ENCODE peak calls at places on chromosomes 16 and 17, in seven cellular contexts. R is dorsolateral prefrontal cortex, J is breast epithelium, E is choroid plexus epithelial cell, K is retinal pigment epithelial cell, H is OCI-LY7, W is fibroblast of pulmonary artery. U is an unnamed sample.

GRCh38 chr16:65422934-65423333 is 301.1 kb upstream of the CDH11 start:
- DNase-seq in R (no peak), J (no peak), E (no peak), K (no peak), H (no peak), W (no peak), U (no peak)

GRCh38 chr16:85395207-85395912 is 217.8 kb upstream of the GSE1 start:
- DNase-seq in R (peak; percentile 38), J (peak; percentile 71), E (peak; percentile 93), K (peak; percentile 85), H (no peak), W (peak; percentile 99), U (peak; percentile 96)

GRCh38 chr16:49947907-49948678 is 76.9 kb upstream of the CNEP1R1 start:
- DNase-seq in R (no peak), J (no peak), E (no peak), K (no peak), H (no peak), W (no peak), U (no peak)

GRCh38 chr17:42804918-42805367 is 6.3 kb downstream of the CNTD1 start:
- DNase-seq in R (no peak), J (no peak), E (no peak), K (no peak), H (no peak), W (no peak), U (no peak)

GRCh38 chr16:86955136-86955890 is 361.9 kb downstream of the C16orf95 start:
- DNase-seq in R (no peak), J (no peak), E (no peak), K (no peak), H (no peak), W (no peak), U (peak; percentile 38)

GRCh38 chr16:79534143-79534542 is 66.4 kb downstream of the MAF start:
- DNase-seq in R (no peak), J (no peak), E (no peak), K (no peak), H (no peak), W (no peak), U (no peak)

GRCh38 chr17:36947922-36948716 is 635 bp upstream of the AATF start:
- DNase-seq in R (no peak), J (no peak), E (no peak), K (no peak), H (peak; percentile 14), W (no peak), U (no peak)

GRCh38 chr17:7446669-7447068 is 1.8 kb downstream of the CHRNB1 start:
- DNase-seq in R (no peak), J (no peak), E (no peak), K (no peak), H (no peak), W (no peak), U (no peak)

GRCh38 chr17:73349138-73349537 is 37.3 kb upstream of the CDC42EP4 start:
- DNase-seq in R (peak; percentile 63), J (peak; percentile 74), E (peak; percentile 34), K (no peak), H (no peak), W (peak; percentile 33), U (no peak)

GRCh38 chr16:4517812-4518211 is 20.8 kb downstream of the CDIP1 start:
- DNase-seq in R (peak; percentile 73), J (no peak), E (peak; percentile 65), K (no peak), H (peak; percentile 49), W (peak; percentile 52), U (peak; percentile 36)

GRCh38 chr17:58127846-58128245 is 20.3 kb upstream of the OR4D1 start:
- DNase-seq in R (no peak), J (no peak), E (no peak), K (no peak), H (no peak), W (no peak), U (no peak)

GRCh38 chr16:48393843-48394703 is 8.9 kb upstream of the SIAH1 start:
- DNase-seq in R (peak; percentile 82), J (peak; percentile 45), E (peak; percentile 82), K (no peak), H (no peak), W (peak; percentile 51), U (no peak)

GRCh38 chr17:55451758-55452468 is 30.3 kb upstream of the MMD start:
- DNase-seq in R (no peak), J (no peak), E (no peak), K (no peak), H (no peak), W (peak; percentile 60), U (no peak)

GRCh38 chr16:50834701-50835100 is 92.8 kb downstream of the CYLD start:
- DNase-seq in R (no peak), J (no peak), E (no peak), K (no peak), H (no peak), W (no peak), U (no peak)

GRCh38 chr17:44672479-44673093 is 16.3 kb downstream of the MEIOC start:
- DNase-seq in R (no peak), J (no peak), E (peak; percentile 58), K (no peak), H (peak; percentile 42), W (peak; percentile 52), U (no peak)

GRCh38 chr17:64081802-64082799 is 47.8 kb downstream of the ERN1 start:
- DNase-seq in R (no peak), J (no peak), E (peak; percentile 86), K (no peak), H (peak; percentile 78), W (peak; percentile 81), U (no peak)

GRCh38 chr17:34254651-34255380 is at the start of gene CCL2:
- DNase-seq in R (peak; percentile 62), J (peak; percentile 65), E (peak; percentile 71), K (peak; percentile 48), H (no peak), W (peak; percentile 94), U (peak; percentile 82)

GRCh38 chr16:28064150-28064549 is 636 bp upstream of the GSG1L start:
- DNase-seq in R (no peak), J (no peak), E (no peak), K (no peak), H (no peak), W (no peak), U (peak; percentile 40)
- H3K4me3 ChIP-seq in R (peak overlapping the region; percentile 15), J (no peak overlapping the region), E (no peak overlapping the region), K (no peak overlapping the region), H (no peak overlapping the region), W (no peak overlapping the region), U (no peak overlapping the region)

GRCh38 chr17:80096531-80097306 is 4.7 kb upstream of the GAA start:
- DNase-seq in R (no peak), J (no peak), E (no peak), K (no peak), H (no peak), W (no peak), U (no peak)
- H3K4me3 ChIP-seq in R (no peak overlapping the region), J (no peak overlapping the region), E (no peak overlapping the region), K (no peak overlapping the region), H (no peak overlapping the region), W (no peak overlapping the region), U (no peak overlapping the region)

DNA sequence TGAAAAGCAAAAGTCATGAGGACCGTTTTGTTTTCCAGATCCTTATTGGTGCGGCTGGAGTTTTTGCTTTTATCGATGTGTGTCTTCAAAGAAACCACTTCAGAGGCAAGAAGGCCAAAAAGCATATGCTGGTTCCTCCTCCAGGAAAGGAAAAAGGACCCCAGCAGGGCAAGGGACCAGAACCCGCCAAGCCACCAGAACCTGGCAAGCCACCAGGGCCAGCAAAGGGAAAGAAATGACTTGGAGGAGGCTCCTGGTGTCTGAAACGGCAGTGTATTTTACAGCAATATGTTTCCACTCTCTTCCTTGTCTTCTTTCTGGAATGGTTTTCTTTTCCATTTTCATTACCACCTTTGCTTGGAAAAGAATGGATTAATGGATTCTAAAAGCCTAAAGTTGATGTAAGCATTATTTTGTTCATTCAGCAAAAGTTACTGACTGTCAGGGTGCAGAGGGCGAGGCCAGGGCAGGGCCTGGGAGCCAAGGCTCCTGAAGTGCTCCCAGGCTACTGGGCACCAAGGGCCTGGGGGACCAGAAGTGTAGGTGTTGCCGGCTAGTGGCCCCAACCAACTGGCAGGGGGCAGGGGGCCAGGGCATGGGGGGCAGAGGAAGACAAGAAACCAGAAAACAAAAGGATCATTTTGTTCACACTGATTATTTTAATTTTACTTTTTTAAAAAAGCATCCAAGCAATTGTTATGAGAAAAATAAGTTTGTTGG is 8.8 kb downstream of the CMTM2 start:
- DNase-seq in R (no peak), J (no peak), E (no peak), K (no peak), H (no peak), W (no peak), U (no peak)
- H3K4me3 ChIP-seq in R (no peak overlapping the region), J (no peak overlapping the region), E (no peak overlapping the region), K (no peak overlapping the region), H (no peak overlapping the region), W (no peak overlapping the region), U (no peak overlapping the region)

DNA sequence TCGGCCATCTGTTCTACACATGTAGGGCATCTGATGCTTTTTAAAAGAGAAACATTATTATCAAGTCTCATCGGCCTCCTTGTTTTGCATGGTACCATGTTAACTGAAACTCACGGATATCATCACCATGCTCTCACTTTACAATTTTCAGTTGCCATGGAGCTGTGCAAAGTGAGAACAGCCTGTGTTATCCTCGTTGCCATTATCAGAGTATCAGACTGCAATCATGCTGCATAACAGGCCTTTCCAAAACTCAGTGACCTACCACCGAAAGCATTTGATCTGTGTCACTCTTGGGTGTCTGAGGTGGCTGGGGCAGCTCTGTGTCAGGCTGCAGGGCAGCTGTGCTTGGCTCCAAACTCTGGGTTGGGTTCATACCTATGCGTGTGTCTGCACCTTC is 110.2 kb downstream of the C17orf67 start:
- DNase-seq in R (no peak), J (no peak), E (no peak), K (no peak), H (no peak), W (no peak), U (no peak)
- H3K4me3 ChIP-seq in R (no peak overlapping the region), J (no peak overlapping the region), E (no peak overlapping the region), K (no peak overlapping the region), H (no peak overlapping the region), W (no peak overlapping the region), U (no peak overlapping the region)

GRCh38 chr17:80264793-80265075 is 4.1 kb downstream of the RNF213 start:
- DNase-seq in R (no peak), J (no peak), E (no peak), K (no peak), H (no peak), W (no peak), U (no peak)
- H3K4me3 ChIP-seq in R (no peak overlapping the region), J (peak overlapping the region; percentile 62), E (peak overlapping the region; percentile 13), K (no peak overlapping the region), H (no peak overlapping the region), W (no peak overlapping the region), U (no peak overlapping the region)

GRCh38 chr16:29820271-29820701 is at the start of gene MVP:
- DNase-seq in R (peak; percentile 66), J (no peak), E (peak; percentile 74), K (no peak), H (peak; percentile 72), W (peak; percentile 63), U (peak; percentile 84)

GRCh38 chr16:29820730-29821662 is 734 bp downstream of the MVP start:
- DNase-seq in R (no peak), J (no peak), E (peak; percentile 26), K (no peak), H (no peak), W (peak; percentile 23), U (peak; percentile 75)

GRCh38 chr16:29821663-29822115 is 1.4 kb downstream of the MVP start:
- DNase-seq in R (no peak), J (no peak), E (peak; percentile 86), K (peak; percentile 76), H (no peak), W (peak; percentile 75), U (peak; percentile 66)

GRCh38 chr16:29818082-29818481 is 2.1 kb downstream of the PAGR1 start:
- DNase-seq in R (no peak), J (no peak), E (peak; percentile 19), K (no peak), H (no peak), W (no peak), U (no peak)

GRCh38 chr16:29819506-29819905 is 756 bp upstream of the MVP start:
- DNase-seq in R (no peak), J (no peak), E (peak; percentile 23), K (no peak), H (no peak), W (no peak), U (peak; percentile 46)
- H3K4me3 ChIP-seq in R (peak overlapping the region; percentile 64), J (peak overlapping the region; percentile 73), E (peak overlapping the region; percentile 72), K (no peak overlapping the region), H (peak overlapping the region; percentile 67), W (peak overlapping the region; percentile 96), U (no peak overlapping the region)